ENCODE peak calls at places on chromosomes 3 and 15, in ten cellular contexts. One of them, this sample, is unnamed.
A peak's percentile ranks its signal among the peaks of the same experiment; 100 is the strongest.

GRCh38 chr3:52272831-52273230 is 5.6 kb downstream of the WDR82 start:
- DNase-seq in left lung: peak; percentile 20
- DNase-seq in caudate nucleus: no peak
- DNase-seq in right cardiac atrium: no peak
- DNase-seq in hepatocyte: no peak
- DNase-seq in upper lobe of left lung: no peak
- DNase-seq in endothelial cell of umbilical vein: no peak
- DNase-seq in lower lobe of right lung: no peak
- DNase-seq in IMR-90: no peak
- DNase-seq in CD4-positive, alpha-beta T cell: no peak
- DNase-seq in this sample: no peak

GRCh38 chr3:46908294-46908985 is 30.9 kb downstream of the PTH1R start:
- DNase-seq in left lung: no peak
- DNase-seq in caudate nucleus: no peak
- DNase-seq in right cardiac atrium: peak; percentile 53
- DNase-seq in hepatocyte: no peak
- DNase-seq in upper lobe of left lung: peak; percentile 67
- DNase-seq in endothelial cell of umbilical vein: peak; percentile 84
- DNase-seq in lower lobe of right lung: peak; percentile 46
- DNase-seq in IMR-90: peak; percentile 66
- DNase-seq in CD4-positive, alpha-beta T cell: no peak
- DNase-seq in this sample: no peak

GRCh38 chr15:86121568-86121967 is 41.9 kb downstream of the AGBL1 start:
- DNase-seq in left lung: no peak
- DNase-seq in caudate nucleus: no peak
- DNase-seq in right cardiac atrium: no peak
- DNase-seq in hepatocyte: peak; percentile 22
- DNase-seq in upper lobe of left lung: no peak
- DNase-seq in endothelial cell of umbilical vein: no peak
- DNase-seq in lower lobe of right lung: no peak
- DNase-seq in IMR-90: no peak
- DNase-seq in CD4-positive, alpha-beta T cell: no peak
- DNase-seq in this sample: no peak

GRCh38 chr3:74624301-74624700 is 9.8 kb upstream of the CNTN3 start:
- DNase-seq in left lung: no peak
- DNase-seq in caudate nucleus: no peak
- DNase-seq in right cardiac atrium: no peak
- DNase-seq in hepatocyte: no peak
- DNase-seq in upper lobe of left lung: no peak
- DNase-seq in endothelial cell of umbilical vein: no peak
- DNase-seq in lower lobe of right lung: no peak
- DNase-seq in IMR-90: peak; percentile 79
- DNase-seq in CD4-positive, alpha-beta T cell: no peak
- DNase-seq in this sample: peak; percentile 34

GRCh38 chr3:47366833-47367232 is 14.0 kb upstream of the PTPN23 start:
- DNase-seq in left lung: no peak
- DNase-seq in caudate nucleus: no peak
- DNase-seq in right cardiac atrium: no peak
- DNase-seq in hepatocyte: no peak
- DNase-seq in upper lobe of left lung: no peak
- DNase-seq in endothelial cell of umbilical vein: no peak
- DNase-seq in lower lobe of right lung: no peak
- DNase-seq in IMR-90: no peak
- DNase-seq in CD4-positive, alpha-beta T cell: no peak
- DNase-seq in this sample: no peak

GRCh38 chr3:152405915-152406802 is 137.4 kb downstream of the MBNL1 start:
- DNase-seq in left lung: no peak
- DNase-seq in caudate nucleus: no peak
- DNase-seq in right cardiac atrium: no peak
- DNase-seq in hepatocyte: peak; percentile 28
- DNase-seq in upper lobe of left lung: no peak
- DNase-seq in endothelial cell of umbilical vein: no peak
- DNase-seq in lower lobe of right lung: no peak
- DNase-seq in IMR-90: peak; percentile 87
- DNase-seq in CD4-positive, alpha-beta T cell: no peak
- DNase-seq in this sample: peak; percentile 40

GRCh38 chr3:130488288-130488687 is 28.7 kb upstream of the COL6A6 start:
- DNase-seq in left lung: no peak
- DNase-seq in caudate nucleus: no peak
- DNase-seq in right cardiac atrium: no peak
- DNase-seq in hepatocyte: no peak
- DNase-seq in upper lobe of left lung: no peak
- DNase-seq in endothelial cell of umbilical vein: no peak
- DNase-seq in lower lobe of right lung: no peak
- DNase-seq in IMR-90: no peak
- DNase-seq in CD4-positive, alpha-beta T cell: no peak
- DNase-seq in this sample: no peak

GRCh38 chr3:49007771-49008528 is 759 bp downstream of the WDR6 start:
- DNase-seq in left lung: peak; percentile 99
- DNase-seq in caudate nucleus: peak; percentile 59
- DNase-seq in right cardiac atrium: peak; percentile 93
- DNase-seq in hepatocyte: peak; percentile 95
- DNase-seq in upper lobe of left lung: peak; percentile 96
- DNase-seq in endothelial cell of umbilical vein: peak; percentile 75
- DNase-seq in lower lobe of right lung: peak; percentile 92
- DNase-seq in IMR-90: peak; percentile 71
- DNase-seq in CD4-positive, alpha-beta T cell: peak; percentile 86
- DNase-seq in this sample: no peak

GRCh38 chr15:90620379-90621134 is 90.8 kb downstream of the CRTC3 start:
- DNase-seq in left lung: no peak
- DNase-seq in caudate nucleus: no peak
- DNase-seq in right cardiac atrium: no peak
- DNase-seq in hepatocyte: no peak
- DNase-seq in upper lobe of left lung: no peak
- DNase-seq in endothelial cell of umbilical vein: peak; percentile 25
- DNase-seq in lower lobe of right lung: peak; percentile 58
- DNase-seq in IMR-90: no peak
- DNase-seq in CD4-positive, alpha-beta T cell: peak; percentile 19
- DNase-seq in this sample: no peak

GRCh38 chr3:52372822-52373504 is 56.8 kb downstream of the DNAH1 start:
- DNase-seq in left lung: no peak
- DNase-seq in caudate nucleus: no peak
- DNase-seq in right cardiac atrium: peak; percentile 39
- DNase-seq in hepatocyte: no peak
- DNase-seq in upper lobe of left lung: peak; percentile 92
- DNase-seq in endothelial cell of umbilical vein: no peak
- DNase-seq in lower lobe of right lung: no peak
- DNase-seq in IMR-90: no peak
- DNase-seq in CD4-positive, alpha-beta T cell: peak; percentile 23
- DNase-seq in this sample: no peak

GRCh38 chr15:96804754-96805153 is 474.3 kb downstream of the NR2F2 start:
- DNase-seq in left lung: no peak
- DNase-seq in caudate nucleus: no peak
- DNase-seq in right cardiac atrium: no peak
- DNase-seq in hepatocyte: no peak
- DNase-seq in upper lobe of left lung: no peak
- DNase-seq in endothelial cell of umbilical vein: no peak
- DNase-seq in lower lobe of right lung: no peak
- DNase-seq in IMR-90: no peak
- DNase-seq in CD4-positive, alpha-beta T cell: no peak
- DNase-seq in this sample: no peak

GRCh38 chr15:68781766-68782588 is 38.7 kb downstream of the ANP32A start:
- DNase-seq in left lung: peak; percentile 89
- DNase-seq in caudate nucleus: no peak
- DNase-seq in right cardiac atrium: peak; percentile 81
- DNase-seq in hepatocyte: no peak
- DNase-seq in upper lobe of left lung: peak; percentile 23
- DNase-seq in endothelial cell of umbilical vein: peak; percentile 91
- DNase-seq in lower lobe of right lung: peak; percentile 74
- DNase-seq in IMR-90: no peak
- DNase-seq in CD4-positive, alpha-beta T cell: no peak
- DNase-seq in this sample: no peak

GRCh38 chr3:185225523-185225922 is 28.3 kb downstream of the EHHADH start:
- DNase-seq in left lung: no peak
- DNase-seq in caudate nucleus: no peak
- DNase-seq in right cardiac atrium: no peak
- DNase-seq in hepatocyte: no peak
- DNase-seq in upper lobe of left lung: no peak
- DNase-seq in endothelial cell of umbilical vein: no peak
- DNase-seq in lower lobe of right lung: no peak
- DNase-seq in IMR-90: peak; percentile 77
- DNase-seq in CD4-positive, alpha-beta T cell: no peak
- DNase-seq in this sample: no peak

DNA sequence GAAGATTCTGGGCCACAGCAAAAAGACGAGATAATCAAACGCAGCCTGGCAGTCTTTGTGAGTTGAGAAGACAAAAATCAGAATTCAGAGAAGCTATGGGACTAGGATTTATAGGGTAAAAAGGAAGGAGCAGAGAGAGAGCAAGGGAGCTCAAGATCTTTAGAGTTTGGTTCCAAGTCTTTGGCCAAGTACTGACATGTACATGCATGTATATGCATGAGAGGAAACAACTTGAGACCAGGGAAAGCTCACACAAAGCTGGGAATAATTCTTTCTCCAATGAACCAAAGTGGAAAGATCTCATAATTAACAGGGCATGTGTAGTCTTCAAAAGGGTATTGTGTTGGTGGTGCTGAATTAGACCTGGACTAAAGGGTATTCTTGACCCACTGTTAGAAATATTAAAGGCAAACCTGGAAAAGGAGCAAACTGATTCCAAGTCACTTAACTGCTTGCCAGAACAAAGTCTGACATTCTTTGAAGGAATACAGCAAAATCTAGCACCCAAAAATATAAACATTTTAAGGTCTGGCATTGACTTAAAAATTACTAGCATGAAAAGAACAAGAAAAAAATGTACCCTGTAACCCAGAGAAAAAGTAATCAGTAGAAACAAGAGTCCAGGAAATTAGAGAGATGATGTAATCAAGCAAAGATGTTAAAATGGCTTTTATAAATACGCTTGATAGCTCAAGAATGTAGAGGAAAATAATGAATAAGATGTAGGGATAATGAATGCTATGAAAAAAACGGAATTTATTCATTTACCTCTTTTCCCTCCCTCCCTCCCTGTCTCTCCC is 226.0 kb upstream of the CGNL1 start:
- DNase-seq in left lung: no peak
- DNase-seq in caudate nucleus: no peak
- DNase-seq in right cardiac atrium: no peak
- DNase-seq in hepatocyte: no peak
- DNase-seq in upper lobe of left lung: no peak
- DNase-seq in endothelial cell of umbilical vein: peak; percentile 54
- DNase-seq in lower lobe of right lung: no peak
- DNase-seq in IMR-90: peak; percentile 69
- DNase-seq in CD4-positive, alpha-beta T cell: no peak
- DNase-seq in this sample: peak; percentile 26
- H3K27ac ChIP-seq in left lung: no peak overlapping the region
- H3K27ac ChIP-seq in caudate nucleus: no peak overlapping the region
- H3K27ac ChIP-seq in right cardiac atrium: no peak overlapping the region
- H3K27ac ChIP-seq in hepatocyte: no peak overlapping the region
- H3K27ac ChIP-seq in upper lobe of left lung: no peak overlapping the region
- H3K27ac ChIP-seq in endothelial cell of umbilical vein: peak overlapping the region; percentile 13
- H3K27ac ChIP-seq in lower lobe of right lung: no peak overlapping the region
- H3K27ac ChIP-seq in IMR-90: peak overlapping the region; percentile 75
- H3K27ac ChIP-seq in CD4-positive, alpha-beta T cell: no peak overlapping the region
- H3K27ac ChIP-seq in this sample: peak overlapping the region; percentile 61

GRCh38 chr3:119175869-119176756 is 2.7 kb downstream of the UPK1B start:
- DNase-seq in left lung: no peak
- DNase-seq in caudate nucleus: no peak
- DNase-seq in right cardiac atrium: peak; percentile 63
- DNase-seq in hepatocyte: peak; percentile 72
- DNase-seq in upper lobe of left lung: no peak
- DNase-seq in endothelial cell of umbilical vein: no peak
- DNase-seq in lower lobe of right lung: no peak
- DNase-seq in IMR-90: peak; percentile 25
- DNase-seq in CD4-positive, alpha-beta T cell: no peak
- DNase-seq in this sample: peak; percentile 70

GRCh38 chr3:119181765-119182164 is 8.4 kb downstream of the UPK1B start:
- DNase-seq in left lung: no peak
- DNase-seq in caudate nucleus: no peak
- DNase-seq in right cardiac atrium: no peak
- DNase-seq in hepatocyte: peak; percentile 66
- DNase-seq in upper lobe of left lung: no peak
- DNase-seq in endothelial cell of umbilical vein: no peak
- DNase-seq in lower lobe of right lung: no peak
- DNase-seq in IMR-90: no peak
- DNase-seq in CD4-positive, alpha-beta T cell: no peak
- DNase-seq in this sample: peak; percentile 37

GRCh38 chr3:119177321-119177720 is 3.9 kb downstream of the UPK1B start:
- DNase-seq in left lung: no peak
- DNase-seq in caudate nucleus: no peak
- DNase-seq in right cardiac atrium: no peak
- DNase-seq in hepatocyte: no peak
- DNase-seq in upper lobe of left lung: no peak
- DNase-seq in endothelial cell of umbilical vein: no peak
- DNase-seq in lower lobe of right lung: no peak
- DNase-seq in IMR-90: no peak
- DNase-seq in CD4-positive, alpha-beta T cell: no peak
- DNase-seq in this sample: no peak

GRCh38 chr3:119173325-119173724 is at the start of gene UPK1B:
- DNase-seq in left lung: no peak
- DNase-seq in caudate nucleus: peak; percentile 57
- DNase-seq in right cardiac atrium: no peak
- DNase-seq in hepatocyte: no peak
- DNase-seq in upper lobe of left lung: peak; percentile 24
- DNase-seq in endothelial cell of umbilical vein: no peak
- DNase-seq in lower lobe of right lung: no peak
- DNase-seq in IMR-90: no peak
- DNase-seq in CD4-positive, alpha-beta T cell: no peak
- DNase-seq in this sample: no peak

GRCh38 chr3:119176778-119177177 is 3.4 kb downstream of the UPK1B start:
- DNase-seq in left lung: no peak
- DNase-seq in caudate nucleus: no peak
- DNase-seq in right cardiac atrium: no peak
- DNase-seq in hepatocyte: no peak
- DNase-seq in upper lobe of left lung: no peak
- DNase-seq in endothelial cell of umbilical vein: no peak
- DNase-seq in lower lobe of right lung: no peak
- DNase-seq in IMR-90: no peak
- DNase-seq in CD4-positive, alpha-beta T cell: no peak
- DNase-seq in this sample: no peak
- H3K27ac ChIP-seq in left lung: no peak overlapping the region
- H3K27ac ChIP-seq in caudate nucleus: no peak overlapping the region
- H3K27ac ChIP-seq in right cardiac atrium: no peak overlapping the region
- H3K27ac ChIP-seq in hepatocyte: peak overlapping the region; percentile 90
- H3K27ac ChIP-seq in upper lobe of left lung: no peak overlapping the region
- H3K27ac ChIP-seq in endothelial cell of umbilical vein: no peak overlapping the region
- H3K27ac ChIP-seq in lower lobe of right lung: no peak overlapping the region
- H3K27ac ChIP-seq in IMR-90: no peak overlapping the region
- H3K27ac ChIP-seq in CD4-positive, alpha-beta T cell: no peak overlapping the region
- H3K27ac ChIP-seq in this sample: peak overlapping the region; percentile 93

GRCh38 chr3:157999246-157999645 is 107.0 kb downstream of the SHOX2 start:
- DNase-seq in left lung: no peak
- DNase-seq in caudate nucleus: no peak
- DNase-seq in right cardiac atrium: no peak
- DNase-seq in hepatocyte: no peak
- DNase-seq in upper lobe of left lung: no peak
- DNase-seq in endothelial cell of umbilical vein: no peak
- DNase-seq in lower lobe of right lung: no peak
- DNase-seq in IMR-90: no peak
- DNase-seq in CD4-positive, alpha-beta T cell: no peak
- DNase-seq in this sample: no peak
- H3K27ac ChIP-seq in left lung: no peak overlapping the region
- H3K27ac ChIP-seq in caudate nucleus: no peak overlapping the region
- H3K27ac ChIP-seq in right cardiac atrium: no peak overlapping the region
- H3K27ac ChIP-seq in hepatocyte: no peak overlapping the region
- H3K27ac ChIP-seq in upper lobe of left lung: no peak overlapping the region
- H3K27ac ChIP-seq in endothelial cell of umbilical vein: no peak overlapping the region
- H3K27ac ChIP-seq in lower lobe of right lung: no peak overlapping the region
- H3K27ac ChIP-seq in IMR-90: no peak overlapping the region
- H3K27ac ChIP-seq in CD4-positive, alpha-beta T cell: no peak overlapping the region
- H3K27ac ChIP-seq in this sample: no peak overlapping the region

GRCh38 chr15:51982770-51983103 is 11.2 kb upstream of the LEO1 start:
- DNase-seq in left lung: no peak
- DNase-seq in caudate nucleus: no peak
- DNase-seq in right cardiac atrium: no peak
- DNase-seq in hepatocyte: no peak
- DNase-seq in upper lobe of left lung: no peak
- DNase-seq in endothelial cell of umbilical vein: peak; percentile 30
- DNase-seq in lower lobe of right lung: no peak
- DNase-seq in IMR-90: no peak
- DNase-seq in CD4-positive, alpha-beta T cell: no peak
- DNase-seq in this sample: no peak

GRCh38 chr15:51982013-51982769 is 10.6 kb upstream of the LEO1 start:
- DNase-seq in left lung: no peak
- DNase-seq in caudate nucleus: peak; percentile 5
- DNase-seq in right cardiac atrium: peak; percentile 22
- DNase-seq in hepatocyte: peak; percentile 67
- DNase-seq in upper lobe of left lung: no peak
- DNase-seq in endothelial cell of umbilical vein: peak; percentile 94
- DNase-seq in lower lobe of right lung: no peak
- DNase-seq in IMR-90: peak; percentile 82
- DNase-seq in CD4-positive, alpha-beta T cell: peak; percentile 1
- DNase-seq in this sample: no peak
- H3K27ac ChIP-seq in left lung: peak overlapping the region; percentile 21
- H3K27ac ChIP-seq in caudate nucleus: no peak overlapping the region
- H3K27ac ChIP-seq in right cardiac atrium: peak overlapping the region; percentile 70
- H3K27ac ChIP-seq in hepatocyte: peak overlapping the region; percentile 10
- H3K27ac ChIP-seq in upper lobe of left lung: no peak overlapping the region
- H3K27ac ChIP-seq in endothelial cell of umbilical vein: peak overlapping the region; percentile 96
- H3K27ac ChIP-seq in lower lobe of right lung: peak overlapping the region; percentile 67
- H3K27ac ChIP-seq in IMR-90: peak overlapping the region; percentile 9
- H3K27ac ChIP-seq in CD4-positive, alpha-beta T cell: no peak overlapping the region
- H3K27ac ChIP-seq in this sample: peak overlapping the region; percentile 91